ENCODE peak calls at places on chromosomes 11 and 22, in five cellular contexts. R, O, M, Y and T are unnamed samples.

GRCh38 chr11:119356349-119357031 is 10.0 kb upstream of the MFRP start:
- DNase-seq in R (peak; percentile 83), O (peak; percentile 87), M (peak; percentile 91), Y (no peak), T (no peak)

GRCh38 chr11:116605543-116605942 is 167.2 kb downstream of the BUD13 start:
- DNase-seq in R (peak; percentile 8), O (peak; percentile 90), M (peak; percentile 95), Y (peak; percentile 69), T (peak; percentile 29)

GRCh38 chr11:31026315-31026714 is 343.2 kb downstream of the DCDC1 start:
- DNase-seq in R (no peak), O (no peak), M (no peak), Y (no peak), T (no peak)

GRCh38 chr22:17672417-17672991 is 33.9 kb downstream of the BCL2L13 start:
- DNase-seq in R (no peak), O (no peak), M (no peak), Y (no peak), T (no peak)

GRCh38 chr11:15826826-15827225 is 529.5 kb downstream of the SOX6 start:
- DNase-seq in R (peak; percentile 34), O (peak; percentile 85), M (peak; percentile 93), Y (peak; percentile 77), T (peak; percentile 26)

GRCh38 chr11:68468217-68468828 is 7.8 kb downstream of the PPP6R3 start:
- DNase-seq in R (no peak), O (no peak), M (no peak), Y (no peak), T (no peak)

GRCh38 chr11:65576232-65576866 is 496 bp downstream of the EHBP1L1 start:
- DNase-seq in R (peak; percentile 44), O (no peak), M (no peak), Y (no peak), T (no peak)

GRCh38 chr11:80186687-80187086 is 745.9 kb upstream of the TENM4 start:
- DNase-seq in R (no peak), O (no peak), M (no peak), Y (no peak), T (no peak)

GRCh38 chr11:74948546-74948897 is 369 bp downstream of the XRRA1 start:
- DNase-seq in R (no peak), O (no peak), M (no peak), Y (no peak), T (no peak)

GRCh38 chr11:44324787-44325525 is 15.0 kb upstream of the ALX4 start:
- DNase-seq in R (no peak), O (peak; percentile 73), M (no peak), Y (no peak), T (no peak)

GRCh38 chr11:78220218-78221157 is 31.8 kb downstream of the USP35 start:
- DNase-seq in R (no peak), O (peak; percentile 50), M (no peak), Y (no peak), T (no peak)

GRCh38 chr11:14582835-14583234 is 60.8 kb upstream of the PDE3B start:
- DNase-seq in R (no peak), O (no peak), M (no peak), Y (no peak), T (no peak)

GRCh38 chr11:78560826-78561484 is 13.7 kb downstream of the NARS2 start:
- DNase-seq in R (no peak), O (no peak), M (no peak), Y (no peak), T (no peak)

GRCh38 chr22:38413085-38414008 is 41.7 kb downstream of the KCNJ4 start:
- DNase-seq in R (no peak), O (no peak), M (peak; percentile 11), Y (no peak), T (peak; percentile 60)

GRCh38 chr11:70397336-70397982 is 870 bp upstream of the CTTN start:
- DNase-seq in R (peak; percentile 26), O (peak; percentile 73), M (peak; percentile 37), Y (peak; percentile 50), T (peak; percentile 31)

GRCh38 chr11:76787271-76787670 is 4.1 kb downstream of the TSKU start:
- DNase-seq in R (no peak), O (no peak), M (no peak), Y (no peak), T (no peak)